ENCODE peak calls at places on chromosomes 3 and 15, in seven cellular contexts. M is WTC11, R is NCI-H1105, O is prostate gland, F is T-cell, T is colonic mucosa, U is foreskin fibroblast. A is an unnamed sample.

GRCh38 chr3:128170866-128171516 is 17.7 kb downstream of the EEFSEC start:
- DNase-seq in M (peak; percentile 47), R (peak; percentile 67), O (peak; percentile 60), F (no peak), T (peak; percentile 51), U (peak; percentile 83), A (no peak)

GRCh38 chr3:15769256-15769915 is 28.4 kb downstream of the ANKRD28 start:
- DNase-seq in M (no peak), R (no peak), O (no peak), F (no peak), T (no peak), U (no peak), A (no peak)

GRCh38 chr15:77691607-77692006 is 58.9 kb upstream of the LINGO1 start:
- DNase-seq in M (no peak), R (no peak), O (no peak), F (no peak), T (no peak), U (no peak), A (no peak)

GRCh38 chr3:135131290-135131689 is 336.2 kb downstream of the EPHB1 start:
- DNase-seq in M (no peak), R (no peak), O (no peak), F (no peak), T (no peak), U (no peak), A (no peak)

GRCh38 chr3:186609247-186609868 is 3.5 kb upstream of the AHSG start:
- DNase-seq in M (no peak), R (no peak), O (no peak), F (no peak), T (peak; percentile 27), U (no peak), A (no peak)

GRCh38 chr3:67292356-67293225 is 294.5 kb downstream of the KBTBD8 start:
- DNase-seq in M (no peak), R (no peak), O (peak; percentile 24), F (no peak), T (peak; percentile 32), U (peak; percentile 10), A (no peak)

GRCh38 chr3:12288466-12289129 is at the start of gene PPARG:
- DNase-seq in M (peak; percentile 30), R (no peak), O (peak; percentile 20), F (no peak), T (peak; percentile 85), U (no peak), A (peak; percentile 80)

GRCh38 chr3:30752961-30753360 is 141.5 kb downstream of the GADL1 start:
- DNase-seq in M (no peak), R (no peak), O (no peak), F (no peak), T (peak; percentile 64), U (peak; percentile 62), A (no peak)

GRCh38 chr3:123186695-123187094 is 15.0 kb upstream of the SEC22A start:
- DNase-seq in M (no peak), R (no peak), O (no peak), F (no peak), T (no peak), U (peak; percentile 6), A (no peak)

GRCh38 chr15:59333401-59334062 is 39.1 kb downstream of the MYO1E start:
- DNase-seq in M (no peak), R (no peak), O (no peak), F (no peak), T (no peak), U (no peak), A (no peak)

GRCh38 chr3:15074500-15074899 is 9.4 kb upstream of the MRPS25 start:
- DNase-seq in M (no peak), R (no peak), O (no peak), F (no peak), T (no peak), U (no peak), A (no peak)

GRCh38 chr15:69919816-69920215 is 177.9 kb downstream of the TLE3 start:
- DNase-seq in M (peak; percentile 60), R (peak; percentile 10), O (no peak), F (no peak), T (no peak), U (no peak), A (no peak)

GRCh38 chr15:66615846-66616245 is 50.0 kb upstream of the LCTL start:
- DNase-seq in M (no peak), R (no peak), O (no peak), F (no peak), T (no peak), U (no peak), A (peak; percentile 35)

GRCh38 chr15:80887148-80887547 is 102.5 kb downstream of the MESD start:
- DNase-seq in M (no peak), R (no peak), O (no peak), F (no peak), T (no peak), U (no peak), A (no peak)

GRCh38 chr15:25905140-25905539 is 42.0 kb upstream of the ATP10A start:
- DNase-seq in M (no peak), R (no peak), O (no peak), F (no peak), T (no peak), U (peak; percentile 75), A (no peak)

GRCh38 chr15:90211440-90212168 is 10.5 kb downstream of the SEMA4B start:
- DNase-seq in M (no peak), R (no peak), O (no peak), F (no peak), T (peak; percentile 90), U (no peak), A (peak; percentile 84)

GRCh38 chr3:98692787-98693473 is 70.2 kb upstream of the ST3GAL6 start:
- DNase-seq in M (no peak), R (no peak), O (no peak), F (no peak), T (no peak), U (no peak), A (no peak)

GRCh38 chr3:41224120-41224806 is 25.0 kb downstream of the CTNNB1 start:
- DNase-seq in M (no peak), R (no peak), O (no peak), F (no peak), T (no peak), U (peak; percentile 81), A (no peak)

GRCh38 chr3:150170843-150171513 is 200.3 kb upstream of the PFN2 start:
- DNase-seq in M (no peak), R (no peak), O (no peak), F (no peak), T (no peak), U (no peak), A (no peak)

GRCh38 chr3:190984502-190985244 is 122.2 kb upstream of the GMNC start:
- DNase-seq in M (no peak), R (no peak), O (no peak), F (no peak), T (no peak), U (no peak), A (no peak)

GRCh38 chr15:58909616-58910015 is 23.9 kb downstream of the SLTM start:
- DNase-seq in M (no peak), R (no peak), O (no peak), F (no peak), T (no peak), U (no peak), A (no peak)

GRCh38 chr3:54599741-54600140 is 328.1 kb downstream of the LRTM1 start:
- DNase-seq in M (no peak), R (no peak), O (peak; percentile 6), F (no peak), T (no peak), U (no peak), A (no peak)

GRCh38 chr3:177977381-177978158 is 558.7 kb upstream of the KCNMB2 start:
- DNase-seq in M (no peak), R (no peak), O (no peak), F (no peak), T (no peak), U (peak; percentile 91), A (no peak)

GRCh38 chr15:32898991-32899613 is 181.3 kb downstream of the GREM1 start:
- DNase-seq in M (peak; percentile 78), R (no peak), O (no peak), F (no peak), T (peak; percentile 26), U (no peak), A (peak; percentile 79)

GRCh38 chr3:71142440-71143161 is 440.9 kb downstream of the FOXP1 start:
- DNase-seq in M (no peak), R (no peak), O (no peak), F (no peak), T (peak; percentile 53), U (no peak), A (no peak)

GRCh38 chr3:107412376-107412775 is 35.1 kb downstream of the CCDC54 start:
- DNase-seq in M (no peak), R (no peak), O (no peak), F (no peak), T (no peak), U (no peak), A (no peak)

A was measured in spleen.